ENCODE peak calls at places on chromosomes 3 and 15, in six cellular contexts. U is RWPE1, J is uterus, Q is ovary, T is Caco-2, P is mucosa of descending colon. B is an unnamed sample.

GRCh38 chr15:98715401-98715800 is 67.1 kb downstream of the IGF1R start:
- DNase-seq in P (no peak), Q (no peak), U (no peak), T (no peak), J (no peak), B (no peak)

GRCh38 chr3:81749285-81749684 is 12.2 kb downstream of the GBE1 start:
- DNase-seq in U (no peak), P (no peak), T (no peak), Q (no peak), J (no peak), B (no peak)

GRCh38 chr15:98830034-98830634 is 177.5 kb downstream of the PGPEP1L start:
- DNase-seq in Q (no peak), J (no peak), U (no peak), P (no peak), T (no peak), B (no peak)

GRCh38 chr15:71390101-71390500 is 274.8 kb downstream of the THSD4 start:
- DNase-seq in U (no peak), T (no peak), P (no peak), J (no peak), Q (no peak), B (no peak)

GRCh38 chr3:69084326-69084667 is 440 bp upstream of the ARL6IP5 start:
- DNase-seq in Q (no peak), T (no peak), J (no peak), U (peak), P (no peak), B (no peak)

GRCh38 chr3:32176989-32177701 is 61.3 kb upstream of the CMTM8 start:
- DNase-seq in J (no peak), U (peak), Q (no peak), P (no peak), T (peak), B (no peak)

GRCh38 chr3:40309925-40310635 is 573 bp downstream of the EIF1B start:
- DNase-seq in J (peak), Q (peak), T (peak), U (peak), P (no peak), B (peak)

GRCh38 chr3:115217678-115218451 is 70.8 kb upstream of the ZBTB20 start:
- DNase-seq in J (peak), Q (peak), P (no peak), U (peak), T (no peak), B (no peak)

GRCh38 chr3:107894998-107895397 is 195.8 kb downstream of the CD47 start:
- DNase-seq in J (no peak), U (no peak), P (no peak), T (no peak), Q (no peak), B (no peak)

GRCh38 chr3:49428697-49429100 is 425 bp downstream of the NICN1 start:
- DNase-seq in P (no peak), U (no peak), J (no peak), T (no peak), Q (no peak), B (no peak)

GRCh38 chr3:32319607-32320006 is 72.0 kb upstream of the CMTM7 start:
- DNase-seq in J (no peak), U (no peak), Q (no peak), T (no peak), P (no peak), B (no peak)

GRCh38 chr15:27670481-27670880 is 428.6 kb downstream of the OCA2 start:
- DNase-seq in J (no peak), T (no peak), P (no peak), U (no peak), Q (no peak), B (no peak)

GRCh38 chr3:42166662-42167300 is 75.6 kb downstream of the TRAK1 start:
- DNase-seq in J (no peak), T (no peak), U (no peak), P (no peak), Q (no peak), B (peak)

GRCh38 chr3:15861163-15861562 is 63.4 kb upstream of the ANKRD28 start:
- DNase-seq in U (no peak), Q (no peak), J (no peak), P (no peak), T (no peak), B (no peak)

GRCh38 chr3:15859507-15860013 is 61.8 kb upstream of the ANKRD28 start:
- DNase-seq in Q (peak), T (peak), P (peak), J (peak), U (peak), B (peak)

GRCh38 chr3:15860014-15860934 is 62.5 kb upstream of the ANKRD28 start:
- DNase-seq in U (peak), T (peak), J (peak), P (peak), Q (peak), B (peak)

GRCh38 chr3:15858547-15859506 is 61.0 kb upstream of the ANKRD28 start:
- DNase-seq in J (peak), P (peak), Q (peak), U (peak), T (peak), B (no peak)
- TF ChIP-seq CTCF in J (no peak), P (no peak), Q (peak), U (no peak), T (no peak), B (no peak)

GRCh38 chr3:62161306-62161705 is 212.0 kb downstream of the FEZF2 start:
- DNase-seq in P (no peak), T (no peak), Q (no peak), J (no peak), U (no peak), B (no peak)
- TF ChIP-seq CTCF in P (no peak), T (no peak), Q (no peak), J (no peak), U (no peak), B (no peak)

DNA sequence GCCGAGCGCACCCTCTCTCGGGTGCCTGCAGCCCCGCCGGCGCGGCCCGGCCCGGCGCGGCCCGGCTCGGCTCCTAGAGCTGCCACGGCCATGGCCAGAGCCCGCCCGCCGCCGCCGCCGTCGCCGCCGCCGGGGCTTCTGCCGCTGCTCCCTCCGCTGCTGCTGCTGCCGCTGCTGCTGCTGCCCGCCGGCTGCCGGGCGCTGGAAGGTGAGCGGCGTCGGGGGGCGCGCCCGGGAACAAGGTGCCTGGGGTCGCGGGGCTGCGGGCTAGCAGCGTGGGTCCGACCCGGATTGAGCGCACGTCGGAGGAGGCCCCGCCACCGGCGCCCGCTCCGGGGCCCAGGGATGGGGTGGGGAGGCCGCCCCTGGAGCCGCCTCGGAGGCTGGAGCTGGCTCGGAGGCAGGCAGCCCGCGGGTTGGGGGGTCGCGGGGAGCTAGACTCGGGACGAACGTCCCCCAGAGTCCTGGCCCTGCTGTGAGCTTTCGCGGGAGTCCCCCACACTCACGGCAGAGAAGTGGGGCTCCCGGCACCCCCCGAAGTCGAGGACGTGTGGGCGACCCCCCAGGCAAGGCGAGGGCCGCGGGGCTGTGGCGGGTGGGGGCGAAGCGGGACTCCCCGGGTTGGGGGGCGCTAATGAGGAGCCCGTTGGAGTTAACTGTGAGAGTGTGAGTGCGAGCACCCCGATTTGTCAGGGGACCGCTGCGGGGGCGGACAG is 719 bp downstream of the EPHB3 start:
- DNase-seq in Q (peak), P (no peak), U (no peak), J (no peak), T (no peak), B (no peak)
- TF ChIP-seq CTCF in Q (no peak), P (no peak), U (no peak), J (no peak), T (no peak), B (no peak)

GRCh38 chr3:124606180-124606579 is 124.1 kb upstream of the UMPS start:
- DNase-seq in P (no peak), T (no peak), U (no peak), Q (no peak), J (no peak), B (no peak)
- TF ChIP-seq CTCF in P (no peak), T (no peak), U (no peak), Q (no peak), J (no peak), B (no peak)

DNA sequence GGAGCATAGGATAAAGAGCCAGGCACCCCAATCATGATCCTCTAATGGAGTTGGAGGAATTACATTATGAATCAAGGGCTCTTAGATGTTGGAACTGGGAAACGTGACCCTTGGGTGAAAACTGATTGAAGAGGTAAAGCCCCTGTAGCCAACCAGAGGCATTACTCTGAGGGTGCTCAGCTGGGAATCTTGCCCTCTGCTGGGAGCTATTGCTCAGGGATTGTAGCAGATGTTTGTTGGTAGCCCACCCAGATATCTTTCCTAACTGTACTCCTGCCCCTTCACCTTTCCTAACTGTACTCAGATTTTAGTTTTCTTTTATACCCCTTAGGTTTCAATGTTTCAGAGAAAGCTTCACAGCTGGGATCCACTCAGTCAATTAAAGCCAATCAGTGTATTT is 74.2 kb downstream of the RARB start:
- DNase-seq in J (no peak), U (no peak), T (no peak), Q (no peak), P (no peak), B (no peak)
- TF ChIP-seq CTCF in J (no peak), U (no peak), T (no peak), Q (no peak), P (no peak), B (no peak)

DNA sequence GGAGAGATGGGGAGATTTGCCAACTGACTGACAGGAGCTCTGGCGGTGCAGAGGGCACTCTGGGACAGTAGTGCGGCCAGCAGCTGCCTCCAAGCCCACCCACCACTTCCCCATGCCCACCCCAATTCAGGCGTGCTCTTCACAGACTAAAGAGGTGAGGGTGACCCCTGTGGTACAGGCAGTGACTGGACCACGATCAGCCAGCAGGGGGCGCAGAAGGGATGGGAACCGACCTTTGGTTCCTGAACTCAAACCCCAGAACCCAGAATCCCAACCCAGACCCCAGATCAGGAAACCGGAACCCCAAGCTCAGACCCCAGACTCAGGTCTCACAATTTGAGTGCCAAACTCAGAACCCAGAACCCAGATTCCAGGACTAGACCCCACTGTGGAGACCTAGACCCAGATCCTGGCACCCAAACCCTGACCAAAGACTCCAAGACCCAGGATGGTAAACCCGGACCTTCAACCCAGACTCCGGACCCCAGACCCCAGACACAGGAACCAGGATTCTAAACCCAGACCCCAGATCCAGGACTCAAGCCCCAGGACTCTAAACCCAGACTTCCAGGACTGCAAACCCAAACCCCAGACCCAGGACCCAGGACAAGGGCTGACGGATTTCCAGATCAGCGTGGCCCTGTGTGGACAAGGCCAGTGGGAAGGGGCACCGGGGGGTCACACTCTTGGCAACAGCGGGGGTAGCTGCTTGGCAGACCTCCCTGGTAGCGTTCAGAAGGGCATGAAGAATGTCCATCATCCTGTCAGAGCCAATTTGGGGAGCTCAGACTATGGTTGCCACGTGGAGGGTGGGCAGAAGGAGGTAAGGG is 3.7 kb upstream of the MYL3 start:
- DNase-seq in J (peak), Q (peak), U (peak), P (peak), T (peak), B (peak)
- TF ChIP-seq CTCF in J (peak), Q (peak), U (peak), P (peak), T (peak), B (peak)

GRCh38 chr15:59736181-59736580 is 47.1 kb upstream of the BNIP2 start:
- DNase-seq in J (no peak), T (no peak), P (no peak), Q (no peak), U (no peak), B (no peak)

GRCh38 chr15:59738676-59739075 is 49.6 kb upstream of the BNIP2 start:
- DNase-seq in P (no peak), J (no peak), T (no peak), U (no peak), Q (no peak), B (no peak)

GRCh38 chr15:59746777-59747176 is 57.7 kb upstream of the BNIP2 start:
- DNase-seq in Q (no peak), T (no peak), J (no peak), P (no peak), U (no peak), B (no peak)

GRCh38 chr15:59739557-59740186 is 50.6 kb upstream of the BNIP2 start:
- DNase-seq in U (no peak), P (no peak), Q (no peak), J (no peak), T (no peak), B (no peak)

DNA sequence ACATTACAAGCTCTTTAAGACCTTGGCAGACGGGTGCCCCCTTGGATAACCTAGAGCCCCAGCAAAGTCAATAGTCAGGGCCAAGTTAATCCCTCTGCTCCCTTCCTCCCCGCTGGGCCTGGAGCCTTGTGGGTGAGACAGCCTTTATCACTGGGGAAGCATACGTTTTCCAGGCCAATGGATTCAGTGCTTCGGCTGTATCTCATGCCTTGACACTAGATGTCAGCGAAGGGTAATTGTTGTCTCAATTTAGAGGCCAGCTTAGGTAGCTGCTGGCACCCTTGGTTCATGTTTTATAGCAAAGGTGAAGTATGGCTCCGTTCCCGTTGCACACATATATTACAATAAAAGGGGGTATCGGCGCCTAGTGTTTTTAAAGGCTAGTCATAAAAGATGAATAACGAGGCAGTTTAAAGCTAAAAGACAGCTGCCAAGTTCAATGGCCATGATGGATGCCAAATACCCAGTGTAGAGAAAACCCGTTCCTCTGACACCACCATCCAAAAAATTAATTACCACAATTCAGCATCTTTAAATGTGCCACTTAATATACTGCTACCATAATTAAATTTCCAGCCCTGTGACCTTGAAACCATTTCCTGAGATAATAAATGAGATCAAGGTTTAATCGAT is 52.3 kb upstream of the BNIP2 start:
- DNase-seq in U (peak), Q (no peak), T (peak), J (no peak), P (no peak), B (no peak)
- TF ChIP-seq CTCF in U (peak), Q (no peak), T (peak), J (no peak), P (no peak), B (no peak)

DNA sequence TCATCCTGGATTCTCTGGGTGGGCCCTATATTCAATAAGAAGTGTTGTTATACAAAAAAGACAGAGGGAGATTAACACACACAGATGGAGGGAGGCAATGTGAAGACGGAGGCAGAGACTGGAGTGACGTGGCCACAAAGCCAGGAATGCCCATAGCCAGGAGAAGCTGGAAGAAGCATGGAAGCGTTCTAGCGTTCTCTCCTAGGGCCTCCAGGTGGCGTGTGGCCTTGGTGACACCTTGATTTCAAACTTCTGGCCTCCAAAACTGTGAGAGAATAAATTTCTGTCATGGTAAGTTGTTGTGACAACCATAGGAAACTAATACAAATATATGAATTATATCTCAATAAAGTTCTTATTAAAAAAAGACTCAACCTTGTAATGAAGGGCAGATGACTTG is 21.3 kb downstream of the THBS1 start:
- DNase-seq in Q (no peak), J (no peak), U (no peak), P (no peak), T (no peak), B (no peak)
- TF ChIP-seq CTCF in Q (no peak), J (no peak), U (no peak), P (no peak), T (peak), B (no peak)

B was measured in sigmoid colon.